ENCODE peak calls at places on chromosomes 6 and 20, in nine cellular contexts. One of them, this sample, is unnamed. For H3K9me3, the result is how much of the 10 kb centered on the place peaks cover.

GRCh38 chr6:89618026-89618425 is 20.5 kb downstream of the LYRM2 start:
- DNase-seq in tibial nerve: no peak
- DNase-seq in suprapubic skin: no peak
- DNase-seq in HepG2: no peak
- DNase-seq in A549: no peak
- DNase-seq in sigmoid colon: no peak
- DNase-seq in transverse colon: no peak
- DNase-seq in K562: no peak
- DNase-seq in stomach: no peak
- DNase-seq in this sample: no peak

GRCh38 chr6:5036309-5036708 is 32.5 kb upstream of the RPP40 start:
- DNase-seq in transverse colon: peak
- DNase-seq in sigmoid colon: no peak
- DNase-seq in suprapubic skin: no peak
- DNase-seq in HepG2: peak
- DNase-seq in K562: peak
- DNase-seq in stomach: no peak
- DNase-seq in A549: peak
- DNase-seq in tibial nerve: no peak
- DNase-seq in this sample: no peak

GRCh38 chr6:15296735-15297134 is 50.9 kb downstream of the JARID2 start:
- DNase-seq in suprapubic skin: no peak
- DNase-seq in K562: no peak
- DNase-seq in tibial nerve: no peak
- DNase-seq in stomach: no peak
- DNase-seq in A549: no peak
- DNase-seq in HepG2: no peak
- DNase-seq in transverse colon: no peak
- DNase-seq in sigmoid colon: no peak
- DNase-seq in this sample: no peak

GRCh38 chr6:138161434-138162103 is at the start of gene ARFGEF3:
- DNase-seq in HepG2: peak
- DNase-seq in stomach: peak
- DNase-seq in transverse colon: peak
- DNase-seq in tibial nerve: peak
- DNase-seq in A549: peak
- DNase-seq in K562: peak
- DNase-seq in sigmoid colon: no peak
- DNase-seq in suprapubic skin: peak
- DNase-seq in this sample: peak

GRCh38 chr6:170451762-170452651 is 101.1 kb downstream of the PSMB1 start:
- DNase-seq in HepG2: no peak
- DNase-seq in stomach: no peak
- DNase-seq in sigmoid colon: no peak
- DNase-seq in transverse colon: no peak
- DNase-seq in suprapubic skin: no peak
- DNase-seq in tibial nerve: no peak
- DNase-seq in A549: no peak
- DNase-seq in K562: no peak
- DNase-seq in this sample: no peak

GRCh38 chr6:155089746-155090145 is 94.6 kb downstream of the TIAM2 start:
- DNase-seq in suprapubic skin: no peak
- DNase-seq in stomach: no peak
- DNase-seq in transverse colon: no peak
- DNase-seq in A549: no peak
- DNase-seq in tibial nerve: no peak
- DNase-seq in HepG2: no peak
- DNase-seq in sigmoid colon: no peak
- DNase-seq in K562: no peak
- DNase-seq in this sample: no peak

GRCh38 chr20:49658508-49658907 is 55.2 kb downstream of the B4GALT5 start:
- DNase-seq in stomach: no peak
- DNase-seq in transverse colon: no peak
- DNase-seq in A549: no peak
- DNase-seq in tibial nerve: no peak
- DNase-seq in suprapubic skin: no peak
- DNase-seq in K562: no peak
- DNase-seq in HepG2: no peak
- DNase-seq in sigmoid colon: no peak
- DNase-seq in this sample: no peak

GRCh38 chr6:71567562-71567961 is 279.0 kb downstream of the OGFRL1 start:
- DNase-seq in stomach: no peak
- DNase-seq in K562: no peak
- DNase-seq in suprapubic skin: no peak
- DNase-seq in transverse colon: no peak
- DNase-seq in A549: no peak
- DNase-seq in tibial nerve: no peak
- DNase-seq in sigmoid colon: no peak
- DNase-seq in HepG2: no peak
- DNase-seq in this sample: no peak

GRCh38 chr6:166143011-166143410 is 24.6 kb downstream of the TBXT start:
- DNase-seq in stomach: peak
- DNase-seq in transverse colon: no peak
- DNase-seq in sigmoid colon: no peak
- DNase-seq in suprapubic skin: no peak
- DNase-seq in tibial nerve: no peak
- DNase-seq in A549: no peak
- DNase-seq in K562: no peak
- DNase-seq in HepG2: no peak
- DNase-seq in this sample: no peak

GRCh38 chr20:14245368-14245970 is 91.9 kb downstream of the FLRT3 start:
- DNase-seq in transverse colon: no peak
- DNase-seq in K562: no peak
- DNase-seq in suprapubic skin: no peak
- DNase-seq in stomach: no peak
- DNase-seq in sigmoid colon: no peak
- DNase-seq in tibial nerve: no peak
- DNase-seq in HepG2: no peak
- DNase-seq in A549: no peak
- DNase-seq in this sample: no peak

GRCh38 chr6:10276888-10277287 is 138.0 kb downstream of the TFAP2A start:
- DNase-seq in suprapubic skin: no peak
- DNase-seq in A549: no peak
- DNase-seq in sigmoid colon: no peak
- DNase-seq in K562: no peak
- DNase-seq in transverse colon: no peak
- DNase-seq in tibial nerve: no peak
- DNase-seq in stomach: no peak
- DNase-seq in HepG2: no peak
- DNase-seq in this sample: no peak

GRCh38 chr6:128068110-128068460 is 167.2 kb upstream of the THEMIS start:
- DNase-seq in A549: no peak
- DNase-seq in transverse colon: no peak
- DNase-seq in K562: no peak
- DNase-seq in sigmoid colon: no peak
- DNase-seq in stomach: no peak
- DNase-seq in HepG2: peak
- DNase-seq in suprapubic skin: no peak
- DNase-seq in tibial nerve: no peak
- DNase-seq in this sample: no peak

GRCh38 chr20:55947701-55948100 is 57.6 kb downstream of the CBLN4 start:
- DNase-seq in suprapubic skin: no peak
- DNase-seq in tibial nerve: no peak
- DNase-seq in sigmoid colon: no peak
- DNase-seq in K562: no peak
- DNase-seq in A549: no peak
- DNase-seq in stomach: no peak
- DNase-seq in transverse colon: no peak
- DNase-seq in HepG2: no peak
- DNase-seq in this sample: no peak

DNA sequence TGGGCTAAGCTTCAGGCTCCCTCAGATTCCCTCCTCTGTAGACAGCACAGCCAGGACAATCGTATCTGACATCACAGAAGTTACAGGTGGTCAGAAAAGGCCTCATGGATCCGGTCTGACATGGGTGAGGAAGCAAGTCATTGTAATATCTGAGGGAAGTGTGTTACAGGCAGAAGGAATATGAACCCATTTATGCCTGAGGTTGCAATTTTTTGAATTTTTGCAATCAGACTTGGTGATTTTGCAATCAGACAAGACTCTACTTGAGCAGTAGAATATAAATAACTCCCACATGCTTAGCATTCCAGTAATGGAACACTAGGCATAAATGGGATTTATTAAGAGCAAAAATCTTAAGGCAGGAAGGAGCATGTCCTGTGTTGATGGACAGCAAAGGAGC is 52.1 kb downstream of the CBLN4 start:
- DNase-seq in transverse colon: no peak
- DNase-seq in A549: no peak
- DNase-seq in suprapubic skin: no peak
- DNase-seq in K562: no peak
- DNase-seq in tibial nerve: no peak
- DNase-seq in HepG2: no peak
- DNase-seq in stomach: no peak
- DNase-seq in sigmoid colon: no peak
- DNase-seq in this sample: no peak
- H3K9me3 ChIP-seq in transverse colon: under half
- H3K9me3 ChIP-seq in A549: under half
- H3K9me3 ChIP-seq in suprapubic skin: under half
- H3K9me3 ChIP-seq in K562: under half
- H3K9me3 ChIP-seq in tibial nerve: under half
- H3K9me3 ChIP-seq in HepG2: half or more
- H3K9me3 ChIP-seq in stomach: under half
- H3K9me3 ChIP-seq in sigmoid colon: under half
- H3K9me3 ChIP-seq in this sample: under half

GRCh38 chr6:156777577-156777865 is 343 bp downstream of the ARID1B start:
- DNase-seq in transverse colon: no peak
- DNase-seq in stomach: no peak
- DNase-seq in HepG2: no peak
- DNase-seq in A549: peak
- DNase-seq in tibial nerve: no peak
- DNase-seq in K562: peak
- DNase-seq in suprapubic skin: no peak
- DNase-seq in sigmoid colon: no peak
- DNase-seq in this sample: peak

GRCh38 chr6:156778615-156779205 is 1.5 kb downstream of the ARID1B start:
- DNase-seq in A549: no peak
- DNase-seq in suprapubic skin: peak
- DNase-seq in K562: peak
- DNase-seq in transverse colon: peak
- DNase-seq in HepG2: peak
- DNase-seq in tibial nerve: peak
- DNase-seq in sigmoid colon: peak
- DNase-seq in stomach: peak
- DNase-seq in this sample: peak

GRCh38 chr6:156779206-156780116 is 2.3 kb downstream of the ARID1B start:
- DNase-seq in K562: peak
- DNase-seq in A549: no peak
- DNase-seq in sigmoid colon: peak
- DNase-seq in transverse colon: peak
- DNase-seq in tibial nerve: no peak
- DNase-seq in HepG2: peak
- DNase-seq in suprapubic skin: peak
- DNase-seq in stomach: peak
- DNase-seq in this sample: peak

GRCh38 chr6:156776841-156777576 is at the start of gene ARID1B:
- DNase-seq in sigmoid colon: peak
- DNase-seq in A549: peak
- DNase-seq in suprapubic skin: peak
- DNase-seq in HepG2: peak
- DNase-seq in tibial nerve: peak
- DNase-seq in K562: peak
- DNase-seq in stomach: peak
- DNase-seq in transverse colon: peak
- DNase-seq in this sample: peak

DNA sequence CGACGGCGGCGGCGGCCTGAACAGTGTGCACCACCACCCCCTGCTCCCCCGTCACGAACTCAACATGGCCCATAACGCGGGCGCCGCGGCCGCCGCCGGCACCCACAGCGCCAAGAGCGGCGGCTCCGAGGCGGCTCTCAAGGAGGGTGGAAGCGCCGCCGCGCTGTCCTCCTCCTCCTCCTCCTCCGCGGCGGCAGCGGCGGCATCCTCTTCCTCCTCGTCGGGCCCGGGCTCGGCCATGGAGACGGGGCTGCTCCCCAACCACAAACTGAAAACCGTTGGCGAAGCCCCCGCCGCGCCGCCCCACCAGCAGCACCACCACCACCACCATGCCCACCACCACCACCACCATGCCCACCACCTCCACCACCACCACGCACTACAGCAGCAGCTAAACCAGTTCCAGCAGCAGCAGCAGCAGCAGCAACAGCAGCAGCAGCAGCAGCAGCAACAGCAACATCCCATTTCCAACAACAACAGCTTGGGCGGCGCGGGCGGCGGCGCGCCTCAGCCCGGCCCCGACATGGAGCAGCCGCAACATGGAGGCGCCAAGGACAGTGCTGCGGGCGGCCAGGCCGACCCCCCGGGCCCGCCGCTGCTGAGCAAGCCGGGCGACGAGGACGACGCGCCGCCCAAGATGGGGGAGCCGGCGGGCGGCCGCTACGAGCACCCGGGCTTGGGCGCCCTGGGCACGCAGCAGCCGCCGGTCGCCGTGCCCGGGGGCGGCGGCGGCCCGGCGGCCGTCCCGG is 862 bp downstream of the ARID1B start:
- DNase-seq in suprapubic skin: peak
- DNase-seq in HepG2: peak
- DNase-seq in tibial nerve: no peak
- DNase-seq in K562: peak
- DNase-seq in sigmoid colon: peak
- DNase-seq in A549: peak
- DNase-seq in stomach: peak
- DNase-seq in transverse colon: peak
- DNase-seq in this sample: peak
- TF ChIP-seq POLR2A in suprapubic skin: peak
- TF ChIP-seq POLR2A in HepG2: peak
- TF ChIP-seq POLR2A in tibial nerve: peak
- TF ChIP-seq POLR2A in K562: peak
- TF ChIP-seq POLR2A in sigmoid colon: no peak
- TF ChIP-seq POLR2A in A549: no peak
- TF ChIP-seq POLR2A in stomach: no peak
- TF ChIP-seq POLR2A in transverse colon: peak
- TF ChIP-seq POLR2A in this sample: no peak

GRCh38 chr20:11516448-11516847 is 401.2 kb upstream of the BTBD3 start:
- DNase-seq in tibial nerve: no peak
- DNase-seq in sigmoid colon: no peak
- DNase-seq in A549: no peak
- DNase-seq in stomach: no peak
- DNase-seq in transverse colon: no peak
- DNase-seq in K562: no peak
- DNase-seq in suprapubic skin: no peak
- DNase-seq in HepG2: no peak
- DNase-seq in this sample: no peak
- TF ChIP-seq EP300 in tibial nerve: no peak
- TF ChIP-seq EP300 in sigmoid colon: no peak
- TF ChIP-seq EP300 in A549: no peak
- TF ChIP-seq EP300 in stomach: no peak
- TF ChIP-seq EP300 in transverse colon: no peak
- TF ChIP-seq EP300 in K562: no peak
- TF ChIP-seq EP300 in suprapubic skin: no peak
- TF ChIP-seq EP300 in HepG2: no peak
- TF ChIP-seq EP300 in this sample: no peak

DNA sequence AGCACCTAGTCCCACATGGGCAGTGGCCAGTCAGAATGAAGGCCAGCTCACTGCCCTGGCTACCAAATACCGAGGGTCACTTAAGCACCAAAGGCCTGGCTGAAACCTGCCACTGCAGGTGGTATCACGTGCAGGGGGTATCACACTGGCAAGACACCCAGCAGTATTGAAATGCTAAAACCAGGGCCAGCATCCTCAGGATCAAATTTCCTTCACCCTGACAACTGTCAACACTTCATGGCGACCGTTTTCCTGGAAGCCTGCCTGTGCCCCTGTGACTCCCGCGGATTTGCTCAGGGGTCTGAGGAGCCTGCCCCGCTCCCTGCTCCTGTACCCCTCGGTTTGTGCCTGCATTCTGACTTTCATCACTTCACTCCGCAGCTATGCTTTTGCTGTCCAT is 151.1 kb downstream of the TTLL2 start:
- DNase-seq in transverse colon: no peak
- DNase-seq in tibial nerve: no peak
- DNase-seq in K562: no peak
- DNase-seq in stomach: no peak
- DNase-seq in HepG2: no peak
- DNase-seq in suprapubic skin: peak
- DNase-seq in A549: no peak
- DNase-seq in sigmoid colon: no peak
- DNase-seq in this sample: no peak
- H3K9me3 ChIP-seq in transverse colon: under half
- H3K9me3 ChIP-seq in tibial nerve: under half
- H3K9me3 ChIP-seq in K562: under half
- H3K9me3 ChIP-seq in stomach: under half
- H3K9me3 ChIP-seq in HepG2: under half
- H3K9me3 ChIP-seq in suprapubic skin: under half
- H3K9me3 ChIP-seq in A549: under half
- H3K9me3 ChIP-seq in sigmoid colon: under half
- H3K9me3 ChIP-seq in this sample: under half